ENCODE peak calls at places on chromosomes 7 and 10, in six cellular contexts. One of them, this sample, is unnamed.

GRCh38 chr7:150388709-150389531 is 9.8 kb downstream of the ZNF775 start:
- DNase-seq in IMR-90: peak
- DNase-seq in fibroblast of mammary gland: peak
- DNase-seq in lower leg skin: no peak
- DNase-seq in K562: no peak
- DNase-seq in WERI-Rb-1: peak
- DNase-seq in this sample: peak

GRCh38 chr10:88832376-88832775 is 19.3 kb downstream of the ANKRD22 start:
- DNase-seq in IMR-90: no peak
- DNase-seq in fibroblast of mammary gland: no peak
- DNase-seq in lower leg skin: no peak
- DNase-seq in K562: no peak
- DNase-seq in WERI-Rb-1: no peak
- DNase-seq in this sample: no peak

GRCh38 chr10:35355971-35356724 is 19.8 kb downstream of the CCNY start:
- DNase-seq in IMR-90: no peak
- DNase-seq in fibroblast of mammary gland: peak
- DNase-seq in lower leg skin: no peak
- DNase-seq in K562: no peak
- DNase-seq in WERI-Rb-1: no peak
- DNase-seq in this sample: no peak

GRCh38 chr10:48805848-48806247 is 121.2 kb downstream of the WDFY4 start:
- DNase-seq in IMR-90: no peak
- DNase-seq in fibroblast of mammary gland: no peak
- DNase-seq in lower leg skin: no peak
- DNase-seq in K562: no peak
- DNase-seq in WERI-Rb-1: no peak
- DNase-seq in this sample: no peak

GRCh38 chr10:29553732-29554260 is 81.0 kb downstream of the SVIL start:
- DNase-seq in IMR-90: no peak
- DNase-seq in fibroblast of mammary gland: no peak
- DNase-seq in lower leg skin: no peak
- DNase-seq in K562: no peak
- DNase-seq in WERI-Rb-1: no peak
- DNase-seq in this sample: no peak

GRCh38 chr10:43785252-43785651 is 136.6 kb upstream of the ZNF32 start:
- DNase-seq in IMR-90: no peak
- DNase-seq in fibroblast of mammary gland: no peak
- DNase-seq in lower leg skin: no peak
- DNase-seq in K562: peak
- DNase-seq in WERI-Rb-1: no peak
- DNase-seq in this sample: no peak

GRCh38 chr7:23184709-23185354 is 3.0 kb downstream of the NUP42 start:
- DNase-seq in IMR-90: peak
- DNase-seq in fibroblast of mammary gland: peak
- DNase-seq in lower leg skin: peak
- DNase-seq in K562: peak
- DNase-seq in WERI-Rb-1: peak
- DNase-seq in this sample: peak

GRCh38 chr7:19920705-19921104 is 147.3 kb upstream of the TMEM196 start:
- DNase-seq in IMR-90: no peak
- DNase-seq in fibroblast of mammary gland: no peak
- DNase-seq in lower leg skin: no peak
- DNase-seq in K562: no peak
- DNase-seq in WERI-Rb-1: no peak
- DNase-seq in this sample: no peak

GRCh38 chr10:29618341-29619171 is 16.2 kb downstream of the SVIL start:
- DNase-seq in IMR-90: peak
- DNase-seq in fibroblast of mammary gland: peak
- DNase-seq in lower leg skin: no peak
- DNase-seq in K562: no peak
- DNase-seq in WERI-Rb-1: no peak
- DNase-seq in this sample: peak

GRCh38 chr10:101032637-101033201 is 1.7 kb downstream of the SFXN3 start:
- DNase-seq in IMR-90: peak
- DNase-seq in fibroblast of mammary gland: peak
- DNase-seq in lower leg skin: peak
- DNase-seq in K562: no peak
- DNase-seq in WERI-Rb-1: peak
- DNase-seq in this sample: peak

GRCh38 chr7:75817112-75817511 is 3.5 kb upstream of the CCL24 start:
- DNase-seq in IMR-90: no peak
- DNase-seq in fibroblast of mammary gland: no peak
- DNase-seq in lower leg skin: no peak
- DNase-seq in K562: no peak
- DNase-seq in WERI-Rb-1: no peak
- DNase-seq in this sample: no peak

GRCh38 chr7:79553811-79554555 is 100.5 kb upstream of the MAGI2 start:
- DNase-seq in IMR-90: peak
- DNase-seq in fibroblast of mammary gland: peak
- DNase-seq in lower leg skin: no peak
- DNase-seq in K562: no peak
- DNase-seq in WERI-Rb-1: no peak
- DNase-seq in this sample: peak

GRCh38 chr7:88262562-88262961 is 42.7 kb upstream of the SRI start:
- DNase-seq in IMR-90: no peak
- DNase-seq in fibroblast of mammary gland: no peak
- DNase-seq in lower leg skin: no peak
- DNase-seq in K562: no peak
- DNase-seq in WERI-Rb-1: no peak
- DNase-seq in this sample: no peak

GRCh38 chr7:27156508-27156898 is at the start of gene HOXA7:
- DNase-seq in IMR-90: peak
- DNase-seq in fibroblast of mammary gland: peak
- DNase-seq in lower leg skin: no peak
- DNase-seq in K562: no peak
- DNase-seq in WERI-Rb-1: peak
- DNase-seq in this sample: no peak

GRCh38 chr7:28623863-28624262 is 211.5 kb downstream of the CREB5 start:
- DNase-seq in IMR-90: no peak
- DNase-seq in fibroblast of mammary gland: peak
- DNase-seq in lower leg skin: no peak
- DNase-seq in K562: no peak
- DNase-seq in WERI-Rb-1: no peak
- DNase-seq in this sample: peak

GRCh38 chr7:42161723-42162122 is 75.3 kb downstream of the GLI3 start:
- DNase-seq in IMR-90: no peak
- DNase-seq in fibroblast of mammary gland: peak
- DNase-seq in lower leg skin: no peak
- DNase-seq in K562: no peak
- DNase-seq in WERI-Rb-1: no peak
- DNase-seq in this sample: peak

GRCh38 chr10:21311426-21311825 is 214.1 kb downstream of the SKIDA1 start:
- DNase-seq in IMR-90: no peak
- DNase-seq in fibroblast of mammary gland: no peak
- DNase-seq in lower leg skin: no peak
- DNase-seq in K562: no peak
- DNase-seq in WERI-Rb-1: no peak
- DNase-seq in this sample: no peak

GRCh38 chr7:43495572-43495971 is 87.3 kb upstream of the STK17A start:
- DNase-seq in IMR-90: no peak
- DNase-seq in fibroblast of mammary gland: no peak
- DNase-seq in lower leg skin: no peak
- DNase-seq in K562: no peak
- DNase-seq in WERI-Rb-1: no peak
- DNase-seq in this sample: no peak

GRCh38 chr10:100345570-100346330 is 1.3 kb upstream of the SCD start:
- DNase-seq in IMR-90: peak
- DNase-seq in fibroblast of mammary gland: peak
- DNase-seq in lower leg skin: no peak
- DNase-seq in K562: no peak
- DNase-seq in WERI-Rb-1: peak
- DNase-seq in this sample: peak

GRCh38 chr7:80496586-80496985 is 15.3 kb downstream of the GNAT3 start:
- DNase-seq in IMR-90: peak
- DNase-seq in fibroblast of mammary gland: peak
- DNase-seq in lower leg skin: no peak
- DNase-seq in K562: no peak
- DNase-seq in WERI-Rb-1: no peak
- DNase-seq in this sample: no peak

GRCh38 chr7:116213361-116214155 is 3.2 kb downstream of the TES start:
- DNase-seq in IMR-90: no peak
- DNase-seq in fibroblast of mammary gland: peak
- DNase-seq in lower leg skin: no peak
- DNase-seq in K562: no peak
- DNase-seq in WERI-Rb-1: no peak
- DNase-seq in this sample: no peak

GRCh38 chr10:114552050-114552449 is 106.0 kb downstream of the ABLIM1 start:
- DNase-seq in IMR-90: no peak
- DNase-seq in fibroblast of mammary gland: no peak
- DNase-seq in lower leg skin: no peak
- DNase-seq in K562: no peak
- DNase-seq in WERI-Rb-1: no peak
- DNase-seq in this sample: no peak

GRCh38 chr10:89332092-89332633 is 4.4 kb downstream of the IFIT3 start:
- DNase-seq in IMR-90: peak
- DNase-seq in fibroblast of mammary gland: peak
- DNase-seq in lower leg skin: no peak
- DNase-seq in K562: no peak
- DNase-seq in WERI-Rb-1: no peak
- DNase-seq in this sample: peak

GRCh38 chr7:158044156-158044823 is 543.3 kb downstream of the PTPRN2 start:
- DNase-seq in IMR-90: no peak
- DNase-seq in fibroblast of mammary gland: no peak
- DNase-seq in lower leg skin: no peak
- DNase-seq in K562: no peak
- DNase-seq in WERI-Rb-1: no peak
- DNase-seq in this sample: no peak

GRCh38 chr7:87450706-87451105 is 24.8 kb downstream of the ABCB4 start:
- DNase-seq in IMR-90: no peak
- DNase-seq in fibroblast of mammary gland: no peak
- DNase-seq in lower leg skin: no peak
- DNase-seq in K562: no peak
- DNase-seq in WERI-Rb-1: no peak
- DNase-seq in this sample: no peak

GRCh38 chr7:148607151-148607661 is 16.6 kb downstream of the C7orf33 start:
- DNase-seq in IMR-90: no peak
- DNase-seq in fibroblast of mammary gland: no peak
- DNase-seq in lower leg skin: no peak
- DNase-seq in K562: no peak
- DNase-seq in WERI-Rb-1: no peak
- DNase-seq in this sample: no peak

GRCh38 chr7:55365103-55365679 is at the start of gene LANCL2:
- DNase-seq in IMR-90: peak
- DNase-seq in fibroblast of mammary gland: peak
- DNase-seq in lower leg skin: peak
- DNase-seq in K562: peak
- DNase-seq in WERI-Rb-1: peak
- DNase-seq in this sample: no peak

GRCh38 chr7:28754027-28754426 is 204.1 kb downstream of the TRIL start:
- DNase-seq in IMR-90: peak
- DNase-seq in fibroblast of mammary gland: peak
- DNase-seq in lower leg skin: no peak
- DNase-seq in K562: no peak
- DNase-seq in WERI-Rb-1: no peak
- DNase-seq in this sample: peak

GRCh38 chr10:43671659-43672555 is 23.2 kb upstream of the ZNF32 start:
- DNase-seq in IMR-90: peak
- DNase-seq in fibroblast of mammary gland: peak
- DNase-seq in lower leg skin: peak
- DNase-seq in K562: peak
- DNase-seq in WERI-Rb-1: peak
- DNase-seq in this sample: peak

GRCh38 chr7:36155811-36156361 is 2.8 kb downstream of the EEPD1 start:
- DNase-seq in IMR-90: peak
- DNase-seq in fibroblast of mammary gland: no peak
- DNase-seq in lower leg skin: peak
- DNase-seq in K562: no peak
- DNase-seq in WERI-Rb-1: no peak
- DNase-seq in this sample: no peak
- H3K4me3 ChIP-seq in IMR-90: peak
- H3K4me3 ChIP-seq in fibroblast of mammary gland: no peak
- H3K4me3 ChIP-seq in lower leg skin: no peak
- H3K4me3 ChIP-seq in K562: no peak
- H3K4me3 ChIP-seq in WERI-Rb-1: no peak
- H3K4me3 ChIP-seq in this sample: no peak

GRCh38 chr7:139618482-139619366 is 95.2 kb downstream of the CLEC2L start:
- DNase-seq in IMR-90: peak
- DNase-seq in fibroblast of mammary gland: peak
- DNase-seq in lower leg skin: no peak
- DNase-seq in K562: peak
- DNase-seq in WERI-Rb-1: peak
- DNase-seq in this sample: peak
- TF ChIP-seq CTCF in IMR-90: peak
- TF ChIP-seq CTCF in fibroblast of mammary gland: peak
- TF ChIP-seq CTCF in lower leg skin: no peak
- TF ChIP-seq CTCF in K562: peak
- TF ChIP-seq CTCF in WERI-Rb-1: peak
- TF ChIP-seq CTCF in this sample: peak

GRCh38 chr10:31749981-31750850 is 178.4 kb downstream of the ARHGAP12 start:
- DNase-seq in IMR-90: no peak
- DNase-seq in fibroblast of mammary gland: no peak
- DNase-seq in lower leg skin: no peak
- DNase-seq in K562: no peak
- DNase-seq in WERI-Rb-1: peak
- DNase-seq in this sample: no peak

GRCh38 chr10:31745612-31746376 is 182.8 kb downstream of the ARHGAP12 start:
- DNase-seq in IMR-90: peak
- DNase-seq in fibroblast of mammary gland: peak
- DNase-seq in lower leg skin: no peak
- DNase-seq in K562: no peak
- DNase-seq in WERI-Rb-1: no peak
- DNase-seq in this sample: peak

GRCh38 chr10:31752167-31752566 is 176.5 kb downstream of the ARHGAP12 start:
- DNase-seq in IMR-90: no peak
- DNase-seq in fibroblast of mammary gland: no peak
- DNase-seq in lower leg skin: no peak
- DNase-seq in K562: no peak
- DNase-seq in WERI-Rb-1: no peak
- DNase-seq in this sample: no peak

GRCh38 chr10:31751401-31752080 is 177.1 kb downstream of the ARHGAP12 start:
- DNase-seq in IMR-90: no peak
- DNase-seq in fibroblast of mammary gland: no peak
- DNase-seq in lower leg skin: no peak
- DNase-seq in K562: no peak
- DNase-seq in WERI-Rb-1: no peak
- DNase-seq in this sample: peak

GRCh38 chr10:31749293-31749692 is 179.3 kb downstream of the ARHGAP12 start:
- DNase-seq in IMR-90: peak
- DNase-seq in fibroblast of mammary gland: no peak
- DNase-seq in lower leg skin: no peak
- DNase-seq in K562: no peak
- DNase-seq in WERI-Rb-1: peak
- DNase-seq in this sample: no peak
- H3K4me3 ChIP-seq in IMR-90: no peak
- H3K4me3 ChIP-seq in fibroblast of mammary gland: no peak
- H3K4me3 ChIP-seq in lower leg skin: no peak
- H3K4me3 ChIP-seq in K562: no peak
- H3K4me3 ChIP-seq in WERI-Rb-1: no peak
- H3K4me3 ChIP-seq in this sample: no peak

GRCh38 chr7:90749774-90750173 is 153.7 kb downstream of the CDK14 start:
- DNase-seq in IMR-90: peak
- DNase-seq in fibroblast of mammary gland: peak
- DNase-seq in lower leg skin: no peak
- DNase-seq in K562: no peak
- DNase-seq in WERI-Rb-1: peak
- DNase-seq in this sample: peak
- TF ChIP-seq CTCF in IMR-90: peak
- TF ChIP-seq CTCF in fibroblast of mammary gland: peak
- TF ChIP-seq CTCF in lower leg skin: no peak
- TF ChIP-seq CTCF in K562: no peak
- TF ChIP-seq CTCF in WERI-Rb-1: peak
- TF ChIP-seq CTCF in this sample: peak

This sample was measured in epithelial cell of esophagus.